ENCODE peak calls at places on chromosome 4, in nine cellular contexts. M is retina, F is hepatic stellate cell, U is NCI-H345, K is HT1080, N is GM12865, R is NCI-H748 treated with DMSO at 0.1 percent for 48 hours, O is GM23338, W is Caki2. D is an unnamed sample.

GRCh38 chr4:89800527-89801103 is 36.3 kb downstream of the SNCA start:
- DNase-seq in R (no peak), O (no peak), N (no peak), W (no peak), F (no peak), M (no peak), U (no peak), K (peak), D (no peak)

GRCh38 chr4:148986951-148987350 is 544.7 kb upstream of the NR3C2 start:
- DNase-seq in K (no peak), O (no peak), R (no peak), U (no peak), M (no peak), F (no peak), W (no peak), N (no peak), D (no peak)

GRCh38 chr4:6929735-6930464 is 20.3 kb downstream of the TBC1D14 start:
- DNase-seq in M (peak), K (no peak), O (no peak), R (no peak), W (no peak), U (no peak), F (no peak), N (no peak), D (no peak)

GRCh38 chr4:168584321-168584771 is 87.5 kb downstream of the PALLD start:
- DNase-seq in K (peak), F (no peak), N (no peak), R (no peak), U (no peak), O (no peak), M (no peak), W (no peak), D (no peak)

GRCh38 chr4:77001907-77002306 is 52.4 kb downstream of the SEPTIN11 start:
- DNase-seq in F (no peak), K (peak), M (no peak), O (peak), N (no peak), W (peak), U (no peak), R (no peak), D (peak)

GRCh38 chr4:109701566-109702399 is 1.5 kb downstream of the CASP6 start:
- DNase-seq in W (no peak), R (no peak), N (peak), F (no peak), M (peak), O (peak), K (no peak), U (no peak), D (peak)

GRCh38 chr4:124564121-124564520 is 148.4 kb downstream of the ANKRD50 start:
- DNase-seq in U (no peak), K (no peak), F (no peak), W (no peak), O (no peak), M (no peak), R (no peak), N (no peak), D (no peak)

GRCh38 chr4:130559268-130559667 is 1463.3 kb downstream of the C4orf33 start:
- DNase-seq in U (no peak), M (no peak), F (no peak), K (no peak), O (no peak), R (no peak), N (no peak), W (no peak), D (no peak)

GRCh38 chr4:140195806-140196205 is 41.8 kb upstream of the MAML3 start:
- DNase-seq in M (no peak), O (peak), W (no peak), U (no peak), K (peak), N (no peak), R (no peak), F (no peak), D (peak)